ENCODE peak calls at places on chromosome 13, in five cellular contexts. W is dermis blood vessel endothelial cell, H is foreskin melanocyte, Q is K562, G is astrocyte of the cerebellum. E is an unnamed sample.

GRCh38 chr13:33249066-33249465 is 36.5 kb downstream of the STARD13 start:
- DNase-seq in W (peak; percentile 87), H (no peak), Q (no peak), G (no peak), E (no peak)

GRCh38 chr13:64239372-64239771 is 2823.7 kb upstream of the PCDH20 start:
- DNase-seq in W (no peak), H (peak; percentile 16), Q (no peak), G (peak; percentile 42), E (no peak)

GRCh38 chr13:95950103-95950502 is 103.1 kb downstream of the UGGT2 start:
- DNase-seq in W (no peak), H (no peak), Q (no peak), G (no peak), E (no peak)

GRCh38 chr13:73421310-73421912 is 362.6 kb downstream of the KLF5 start:
- DNase-seq in W (no peak), H (no peak), Q (no peak), G (peak; percentile 57), E (peak; percentile 72)

GRCh38 chr13:26320766-26321165 is 66.8 kb downstream of the CDK8 start:
- DNase-seq in W (no peak), H (peak; percentile 65), Q (no peak), G (no peak), E (no peak)

GRCh38 chr13:109416001-109416400 is 370.4 kb downstream of the IRS2 start:
- DNase-seq in W (no peak), H (no peak), Q (no peak), G (no peak), E (no peak)

GRCh38 chr13:40047322-40047771 is 391.9 kb downstream of the COG6 start:
- DNase-seq in W (no peak), H (no peak), Q (no peak), G (no peak), E (no peak)

GRCh38 chr13:37884026-37884425 is 14.5 kb upstream of the TRPC4 start:
- DNase-seq in W (no peak), H (no peak), Q (no peak), G (no peak), E (no peak)

GRCh38 chr13:24108615-24108965 is 51.9 kb upstream of the SPATA13 start:
- DNase-seq in W (no peak), H (no peak), Q (no peak), G (no peak), E (no peak)

GRCh38 chr13:106088094-106088493 is 447.4 kb downstream of the EFNB2 start:
- DNase-seq in W (no peak), H (no peak), Q (no peak), G (peak; percentile 53), E (no peak)

GRCh38 chr13:58950911-58951310 is 1212.8 kb downstream of the DIAPH3 start:
- DNase-seq in W (no peak), H (no peak), Q (no peak), G (no peak), E (no peak)

GRCh38 chr13:23321534-23322241 is 111.8 kb downstream of the SACS start:
- DNase-seq in W (peak; percentile 96), H (peak; percentile 46), Q (no peak), G (peak; percentile 87), E (peak; percentile 38)

GRCh38 chr13:110199046-110199831 is 107.7 kb downstream of the COL4A1 start:
- DNase-seq in W (no peak), H (no peak), Q (no peak), G (no peak), E (no peak)

GRCh38 chr13:46487748-46488147 is 65.2 kb upstream of the LRCH1 start:
- DNase-seq in W (no peak), H (no peak), Q (no peak), G (no peak), E (no peak)

GRCh38 chr13:46642254-46642653 is 89.3 kb downstream of the LRCH1 start:
- DNase-seq in W (no peak), H (no peak), Q (no peak), G (no peak), E (no peak)

GRCh38 chr13:65336916-65337315 is 1893.2 kb downstream of the PCDH9 start:
- DNase-seq in W (no peak), H (no peak), Q (no peak), G (peak; percentile 92), E (no peak)

GRCh38 chr13:44818428-44818827 is 170.8 kb downstream of the NUFIP1 start:
- DNase-seq in W (peak; percentile 33), H (no peak), Q (peak; percentile 13), G (no peak), E (peak; percentile 26)

GRCh38 chr13:76286178-76286577 is 600.0 kb downstream of the KCTD12 start:
- DNase-seq in W (no peak), H (no peak), Q (no peak), G (peak; percentile 59), E (no peak)

E was measured in NCI-H2029.